ENCODE peak calls at places on chromosomes 16 and 17, in five cellular contexts. O is fibroblast of lung, G is GM12878, S is neural progenitor cell, N is mammary epithelial cell. H is an unnamed sample.

GRCh38 chr16:23131841-23132576 is 17.2 kb downstream of the USP31 start:
- DNase-seq in O (peak; percentile 62), G (no peak), S (no peak), N (no peak), H (no peak)

GRCh38 chr17:28841901-28842281 is 699 bp downstream of the FAM222B start:
- DNase-seq in O (no peak), G (no peak), S (no peak), N (no peak), H (no peak)

GRCh38 chr17:14813649-14814048 is 451.5 kb downstream of the PMP22 start:
- DNase-seq in O (no peak), G (no peak), S (peak; percentile 71), N (no peak), H (peak; percentile 27)

GRCh38 chr16:21145738-21146137 is 4.9 kb downstream of the DNAH3 start:
- DNase-seq in O (no peak), G (no peak), S (no peak), N (no peak), H (no peak)

GRCh38 chr17:68491864-68492263 is 20.4 kb upstream of the PRKAR1A start:
- DNase-seq in O (no peak), G (no peak), S (no peak), N (no peak), H (no peak)

GRCh38 chr17:80005360-80006338 is 30.0 kb downstream of the TBC1D16 start:
- DNase-seq in O (peak; percentile 38), G (no peak), S (peak; percentile 66), N (peak; percentile 15), H (peak; percentile 72)

GRCh38 chr16:67865318-67865717 is 7.5 kb upstream of the EDC4 start:
- DNase-seq in O (peak; percentile 43), G (no peak), S (peak; percentile 61), N (peak; percentile 34), H (peak; percentile 38)

GRCh38 chr17:79862259-79862658 is 23.0 kb upstream of the CBX4 start:
- DNase-seq in O (no peak), G (no peak), S (no peak), N (no peak), H (no peak)

GRCh38 chr16:69411064-69411985 is 13.1 kb upstream of the CYB5B start:
- DNase-seq in O (no peak), G (no peak), S (no peak), N (no peak), H (no peak)

DNA sequence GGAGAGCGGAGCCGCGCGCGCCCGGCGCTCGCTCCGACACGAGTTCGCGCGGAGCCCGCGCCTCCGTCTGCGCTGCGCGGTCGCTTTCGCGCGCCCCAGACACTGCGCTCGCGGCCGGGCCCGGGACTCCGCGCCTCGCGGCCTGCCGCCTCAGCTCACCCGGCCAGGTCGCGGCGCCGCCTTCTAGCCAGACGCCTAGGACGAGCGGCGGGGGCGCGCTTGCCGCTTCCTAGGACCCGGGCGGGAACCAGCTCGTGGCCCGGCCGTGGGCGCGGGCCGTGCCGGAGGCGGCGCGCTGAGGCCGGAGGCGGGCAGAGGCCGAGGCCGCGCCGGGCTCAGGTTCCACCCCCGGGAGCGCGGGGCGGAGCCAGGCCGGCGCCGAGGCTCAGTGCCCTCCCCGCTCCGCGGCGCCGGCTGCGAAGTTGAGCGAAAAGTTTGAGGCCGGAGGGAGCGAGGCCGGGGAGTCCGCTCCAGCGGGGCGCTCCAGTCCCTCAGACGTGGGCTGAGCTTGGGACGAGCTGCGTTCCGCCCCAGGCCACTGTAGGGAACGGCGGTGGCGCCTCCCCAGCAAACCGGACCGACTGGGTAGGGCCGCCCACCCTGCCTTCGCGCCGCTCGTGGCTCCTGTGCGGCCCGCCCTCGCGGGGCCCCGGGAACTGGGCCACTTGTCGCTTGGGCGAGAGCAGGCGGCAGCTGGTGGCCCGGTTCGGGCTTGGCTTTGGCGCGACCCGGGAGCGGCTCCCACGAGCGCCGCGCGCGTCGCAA is at the start of gene SPHK1:
- DNase-seq in O (peak; percentile 73), G (no peak), S (peak; percentile 90), N (peak; percentile 88), H (peak; percentile 70)
- TF ChIP-seq EZH2 in O (no peak), G (no peak), S (no peak), N (no peak), H (no peak)

GRCh38 chr17:45222273-45222993 is 748 bp downstream of the FMNL1 start:
- DNase-seq in O (no peak), G (no peak), S (peak; percentile 30), N (no peak), H (peak; percentile 68)

GRCh38 chr17:45221997-45222272 is 250 bp downstream of the FMNL1 start:
- DNase-seq in O (no peak), G (no peak), S (peak; percentile 55), N (no peak), H (no peak)

GRCh38 chr17:45222994-45223540 is 1.4 kb downstream of the FMNL1 start:
- DNase-seq in O (no peak), G (no peak), S (no peak), N (no peak), H (no peak)

GRCh38 chr17:45220079-45220478 is 1.6 kb upstream of the FMNL1 start:
- DNase-seq in O (no peak), G (no peak), S (no peak), N (no peak), H (no peak)

DNA sequence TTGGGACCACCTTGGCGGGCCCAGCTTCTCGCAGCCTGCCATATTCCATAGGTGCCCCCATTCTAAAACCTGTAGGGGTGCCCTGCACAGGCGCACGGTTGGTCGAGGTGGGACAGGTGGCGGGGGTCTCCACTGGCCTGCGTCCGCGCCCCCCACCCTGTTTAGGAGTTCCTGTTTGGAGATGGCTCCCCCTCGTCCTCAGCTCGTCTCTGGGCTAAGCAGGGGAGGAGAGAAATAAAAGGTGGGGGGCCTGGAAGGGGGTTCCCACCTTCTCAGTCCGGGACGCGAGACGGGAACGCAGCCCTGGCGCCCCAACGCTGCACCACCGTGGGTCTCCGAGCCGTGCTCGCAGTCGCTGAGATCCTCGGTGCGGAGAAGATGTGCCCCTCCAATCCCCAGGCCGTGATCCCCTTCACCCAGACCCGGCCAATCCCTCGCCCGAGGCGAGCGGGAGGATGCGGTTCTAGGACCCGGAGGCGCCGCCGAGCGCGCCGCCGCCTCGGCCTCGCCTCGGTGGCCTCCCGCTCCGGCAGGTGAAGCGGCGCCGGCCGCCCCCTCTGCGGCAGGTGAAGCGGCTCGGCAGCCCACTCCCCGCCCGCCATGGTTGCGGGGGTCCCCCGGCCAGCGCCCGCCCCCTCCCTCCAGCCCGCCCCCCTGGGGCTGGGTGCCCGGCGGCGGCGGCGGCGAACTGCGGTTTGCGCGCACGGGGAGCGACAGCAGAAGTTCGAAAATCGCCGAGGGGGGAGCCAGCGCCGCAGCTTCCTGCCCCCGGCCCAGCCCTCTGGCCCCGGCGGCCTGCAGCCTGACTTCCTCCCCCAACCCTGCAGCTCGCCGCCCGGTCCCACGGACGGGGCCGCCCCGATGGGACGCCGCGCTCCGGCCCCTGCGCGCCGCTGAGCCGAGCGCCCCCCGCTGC is at the start of gene FMNL1:
- DNase-seq in O (no peak), G (no peak), S (peak; percentile 77), N (no peak), H (peak; percentile 74)
- TF ChIP-seq EZH2 in O (peak; percentile 93), G (no peak), S (peak; percentile 24), N (no peak), H (no peak)

GRCh38 chr16:57356547-57356946 is 2.0 kb upstream of the CCL22 start:
- DNase-seq in O (no peak), G (no peak), S (no peak), N (no peak), H (no peak)
- TF ChIP-seq EZH2 in O (no peak), G (no peak), S (no peak), N (no peak), H (no peak)

DNA sequence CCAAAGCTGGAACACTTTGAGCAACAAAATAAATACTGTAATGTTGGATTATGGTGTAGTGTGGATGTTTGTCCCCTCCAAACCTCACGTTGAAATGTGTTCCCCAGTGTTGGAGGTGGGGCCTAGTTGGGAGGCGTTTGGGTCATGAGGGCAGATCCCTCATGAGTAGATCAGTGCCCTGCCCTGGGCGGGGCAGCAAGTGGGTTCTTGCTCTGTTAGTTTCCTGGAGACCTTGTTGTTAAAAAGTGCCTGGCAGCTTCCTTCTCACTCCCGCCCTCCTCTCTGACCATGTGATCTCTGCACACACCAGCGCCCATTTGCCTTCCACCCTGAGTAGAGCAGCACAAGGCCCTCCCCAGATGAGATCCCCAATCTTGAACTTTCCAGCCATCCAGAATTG is 67.6 kb downstream of the MPRIP start:
- DNase-seq in O (no peak), G (no peak), S (no peak), N (peak; percentile 23), H (no peak)
- TF ChIP-seq EZH2 in O (no peak), G (no peak), S (no peak), N (no peak), H (no peak)

GRCh38 chr17:74466785-74467158 is 338 bp downstream of the CD300A start:
- DNase-seq in O (no peak), G (no peak), S (no peak), N (no peak), H (peak; percentile 69)
- TF ChIP-seq EZH2 in O (no peak), G (no peak), S (no peak), N (no peak), H (no peak)

DNA sequence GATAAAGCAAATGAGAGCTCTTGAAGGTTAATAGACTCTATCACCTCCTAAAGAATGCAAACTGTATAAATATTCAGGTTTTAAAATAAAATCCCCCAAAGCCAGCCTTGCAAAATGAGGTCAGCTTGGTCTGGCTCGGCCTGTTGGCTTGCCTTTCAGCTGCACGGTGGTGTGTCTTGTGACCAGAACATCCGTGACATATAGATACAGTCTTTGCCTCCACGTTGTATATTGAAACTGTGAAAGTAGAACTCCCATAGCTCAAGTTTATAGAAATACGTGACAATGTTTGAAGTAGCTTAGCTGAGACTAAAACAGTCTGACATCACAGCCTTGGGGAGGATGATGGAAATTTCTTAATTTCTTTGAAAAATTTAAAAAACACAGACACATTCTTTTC is 236.6 kb upstream of the MYOCD start:
- DNase-seq in O (no peak), G (no peak), S (no peak), N (no peak), H (no peak)
- TF ChIP-seq EZH2 in O (no peak), G (no peak), S (no peak), N (no peak), H (no peak)

H was measured in DND-41.